ENCODE peak calls at places on chromosomes 2 and 18, in eight cellular contexts. Q is fibroblast of lung, E is uterus, K is cardiac muscle cell, X is IMR-90, I is astrocyte, T is left lung, W is mammary epithelial cell. A is an unnamed sample. For H3K27me3, the result is how much of the 10 kb centered on the place peaks cover.

GRCh38 chr2:219769044-219770030 is 141.9 kb downstream of the SLC4A3 start:
- DNase-seq in T (no peak), W (peak), X (peak), Q (peak), I (peak), K (no peak), E (peak), A (no peak)

GRCh38 chr2:72965770-72966430 is 48.6 kb downstream of the EMX1 start:
- DNase-seq in I (no peak), E (no peak), W (no peak), Q (no peak), T (no peak), X (no peak), K (no peak), A (peak)

GRCh38 chr2:192145496-192145895 is 49.2 kb downstream of the TMEFF2 start:
- DNase-seq in X (no peak), W (no peak), E (no peak), Q (no peak), T (no peak), I (no peak), K (no peak), A (no peak)

GRCh38 chr2:102111823-102112222 is 30.7 kb upstream of the IL1R1 start:
- DNase-seq in Q (peak), X (no peak), W (no peak), K (peak), E (no peak), T (no peak), I (peak), A (no peak)

GRCh38 chr2:18546586-18546985 is 13.9 kb downstream of the RDH14 start:
- DNase-seq in Q (no peak), K (peak), X (peak), E (no peak), I (no peak), T (no peak), W (no peak), A (no peak)

GRCh38 chr2:101152195-101153076 is 1.3 kb upstream of the TBC1D8 start:
- DNase-seq in T (peak), X (peak), Q (peak), K (peak), W (peak), E (peak), I (no peak), A (no peak)

GRCh38 chr18:76390452-76391035 is 104.5 kb downstream of the ZNF516 start:
- DNase-seq in I (no peak), Q (no peak), E (peak), K (no peak), T (no peak), W (no peak), X (no peak), A (no peak)

GRCh38 chr2:65706376-65706775 is 274.0 kb upstream of the SPRED2 start:
- DNase-seq in Q (peak), K (no peak), X (no peak), T (no peak), I (peak), W (no peak), E (no peak), A (no peak)

GRCh38 chr2:134919360-134920210 is 963 bp downstream of the CCNT2 start:
- DNase-seq in T (no peak), W (peak), X (peak), Q (peak), K (peak), E (no peak), I (peak), A (no peak)

GRCh38 chr2:44759823-44760222 is 181.7 kb upstream of the SIX3 start:
- DNase-seq in X (peak), Q (peak), E (no peak), K (no peak), T (no peak), I (peak), W (no peak), A (no peak)

GRCh38 chr2:68384485-68385107 is 19.5 kb downstream of the PLEK start:
- DNase-seq in I (no peak), T (no peak), K (no peak), E (no peak), W (peak), X (no peak), Q (no peak), A (no peak)

GRCh38 chr2:231387904-231388724 is 7.4 kb upstream of the B3GNT7 start:
- DNase-seq in X (peak), T (no peak), E (no peak), K (peak), I (peak), W (peak), Q (peak), A (no peak)

GRCh38 chr2:73260338-73260984 is 23.8 kb downstream of the FBXO41 start:
- DNase-seq in X (peak), I (peak), T (peak), K (peak), E (no peak), W (peak), Q (peak), A (no peak)

GRCh38 chr18:59448546-59448945 is 89.5 kb upstream of the LMAN1 start:
- DNase-seq in X (peak), T (no peak), K (no peak), Q (no peak), I (no peak), E (no peak), W (peak), A (no peak)

GRCh38 chr18:50055474-50055873 is 139.5 kb downstream of the MYO5B start:
- DNase-seq in Q (no peak), W (no peak), X (no peak), E (no peak), T (no peak), K (no peak), I (no peak), A (no peak)

GRCh38 chr2:177393381-177393780 is 808 bp downstream of the AGPS start:
- DNase-seq in E (no peak), X (no peak), K (no peak), W (peak), T (no peak), Q (peak), I (no peak), A (no peak)

GRCh38 chr2:9629222-9630000 is 1.4 kb downstream of the YWHAQ start:
- DNase-seq in I (peak), W (peak), E (no peak), X (peak), Q (peak), K (no peak), T (no peak), A (no peak)

GRCh38 chr2:173298536-173299097 is 56.1 kb upstream of the CDCA7 start:
- DNase-seq in I (no peak), K (no peak), X (no peak), E (no peak), Q (no peak), W (no peak), T (no peak), A (no peak)

GRCh38 chr2:81858998-81859397 is 1554.4 kb upstream of the LRRTM1 start:
- DNase-seq in K (no peak), E (no peak), W (no peak), T (no peak), Q (peak), I (no peak), X (no peak), A (no peak)

GRCh38 chr2:148814143-148814852 is 60.7 kb upstream of the KIF5C start:
- DNase-seq in Q (peak), K (no peak), W (no peak), T (no peak), X (peak), I (peak), E (no peak), A (no peak)

GRCh38 chr18:59029663-59030421 is 109.8 kb upstream of the SEC11C start:
- DNase-seq in T (no peak), X (no peak), W (no peak), E (no peak), K (no peak), I (no peak), Q (no peak), A (no peak)

GRCh38 chr2:227515742-227516141 is 43.8 kb downstream of the AGFG1 start:
- DNase-seq in X (no peak), E (no peak), W (peak), Q (peak), T (no peak), I (peak), K (no peak), A (no peak)

GRCh38 chr18:1104265-1104792 is 199.7 kb downstream of the ADCYAP1 start:
- DNase-seq in K (no peak), Q (peak), T (no peak), W (no peak), E (no peak), X (no peak), I (peak), A (no peak)

GRCh38 chr2:128329607-128330006 is 10.9 kb upstream of the HS6ST1 start:
- DNase-seq in T (no peak), X (peak), Q (peak), W (no peak), K (no peak), I (peak), E (no peak), A (no peak)

GRCh38 chr2:226934546-226935243 is 98.8 kb downstream of the RHBDD1 start:
- DNase-seq in T (no peak), W (no peak), E (no peak), Q (peak), I (peak), X (no peak), K (no peak), A (no peak)

GRCh38 chr2:37583402-37583801 is 88.0 kb downstream of the CDC42EP3 start:
- DNase-seq in I (no peak), E (no peak), K (no peak), X (no peak), Q (peak), T (no peak), W (peak), A (no peak)

GRCh38 chr2:21757805-21758204 is 634.0 kb downstream of the TDRD15 start:
- DNase-seq in K (no peak), E (no peak), W (no peak), X (no peak), T (no peak), I (no peak), Q (no peak), A (no peak)

GRCh38 chr2:108925735-108926134 is 63.3 kb downstream of the EDAR start:
- DNase-seq in T (no peak), Q (no peak), I (no peak), K (no peak), X (no peak), E (no peak), W (no peak), A (no peak)

GRCh38 chr2:148867079-148867769 is 7.8 kb upstream of the KIF5C start:
- DNase-seq in T (no peak), I (no peak), Q (no peak), E (no peak), K (no peak), X (no peak), W (no peak), A (no peak)

GRCh38 chr2:131081190-131081589 is 12.1 kb downstream of the FAM168B start:
- DNase-seq in I (no peak), X (no peak), W (no peak), K (no peak), T (no peak), Q (no peak), E (no peak), A (no peak)

GRCh38 chr18:68662779-68663178 is 52.1 kb downstream of the TMX3 start:
- DNase-seq in I (peak), W (peak), Q (peak), E (no peak), X (peak), K (no peak), T (no peak), A (peak)
- TF ChIP-seq CTCF in I (no peak), W (peak), Q (peak), E (no peak), X (peak), K (peak), T (no peak), A (no peak)

DNA sequence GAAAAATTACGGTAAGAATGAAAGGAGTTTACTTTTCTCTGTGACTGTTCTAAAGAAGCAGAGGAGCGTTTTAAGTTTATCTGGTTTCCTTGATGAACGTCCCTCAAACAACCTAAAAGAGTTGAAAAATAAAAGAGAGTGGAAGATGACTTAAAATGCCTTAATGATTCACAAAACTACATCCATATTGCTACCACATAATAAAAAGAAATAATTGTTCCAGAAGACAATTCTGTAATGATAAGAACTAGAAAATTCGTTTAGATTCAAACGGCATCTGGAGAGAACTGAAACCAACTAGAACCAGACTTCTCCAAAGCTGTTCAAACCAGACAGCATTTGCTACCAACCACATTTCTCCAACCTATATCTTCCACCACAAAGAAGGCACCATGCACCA is 68.1 kb downstream of the TEKT4 start:
- DNase-seq in T (no peak), K (no peak), W (no peak), I (no peak), X (no peak), Q (no peak), E (no peak), A (no peak)
- H3K27me3 ChIP-seq in T (under half), K (under half), W (under half), I (under half), X (under half), Q (under half), E (under half), A (under half)

DNA sequence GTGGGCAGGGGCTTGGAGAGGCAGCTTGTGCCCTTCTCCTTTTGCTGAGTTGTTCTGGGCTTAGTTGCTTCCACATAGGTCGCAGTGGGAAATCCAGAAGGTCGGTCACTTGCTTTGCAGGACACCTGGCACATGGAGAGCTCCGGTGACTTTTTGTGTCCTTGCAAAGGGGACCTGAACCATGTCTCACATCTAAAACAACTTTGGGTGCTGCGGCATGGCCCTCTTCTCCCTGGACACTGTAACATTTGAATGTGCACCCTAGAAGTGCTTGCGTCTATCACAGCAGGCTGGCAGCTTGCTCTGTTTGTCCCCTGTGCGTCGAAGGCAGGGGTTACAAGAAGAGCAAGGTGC is 189.9 kb upstream of the TWIST2 start:
- DNase-seq in I (no peak), E (no peak), W (no peak), X (no peak), T (no peak), Q (no peak), K (no peak), A (no peak)
- H3K4me3 ChIP-seq in I (no peak), E (no peak), W (no peak), X (no peak), T (no peak), Q (no peak), K (no peak), A (no peak)

GRCh38 chr2:189171956-189172609 is 7.5 kb downstream of the COL5A2 start:
- DNase-seq in X (no peak), Q (no peak), K (peak), E (no peak), T (no peak), I (no peak), W (no peak), A (no peak)
- TF ChIP-seq CTCF in X (no peak), Q (no peak), K (no peak), E (no peak), T (no peak), I (no peak), W (no peak), A (no peak)

DNA sequence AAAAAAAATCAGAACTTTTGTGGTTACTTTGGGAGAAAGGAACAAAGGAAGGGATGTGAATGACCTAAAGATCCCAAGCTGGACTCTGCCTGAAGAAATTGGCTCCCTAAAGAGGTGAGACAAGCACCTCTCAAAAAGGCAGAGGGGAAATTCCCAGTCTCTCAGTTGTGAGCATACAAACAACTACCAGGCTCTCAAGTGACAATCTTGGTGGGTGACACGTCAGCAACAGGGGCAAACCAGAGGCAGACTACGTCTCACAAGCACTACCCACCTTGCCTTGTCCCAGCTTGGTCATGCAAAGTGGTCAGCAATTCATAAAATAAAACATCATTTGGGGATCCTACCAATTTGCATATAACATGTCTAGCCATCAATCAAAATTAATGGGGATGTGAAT is 24.3 kb upstream of the LRATD1 start:
- DNase-seq in X (no peak), K (no peak), E (no peak), T (no peak), I (no peak), Q (no peak), W (no peak), A (no peak)
- H3K27me3 ChIP-seq in X (under half), K (under half), E (under half), T (under half), I (under half), Q (under half), W (under half), A (under half)

GRCh38 chr2:201223089-201224073 is 37.0 kb upstream of the CASP8 start:
- DNase-seq in E (no peak), T (no peak), W (no peak), I (no peak), X (no peak), Q (no peak), K (no peak), A (no peak)
- H3K4me3 ChIP-seq in E (no peak), T (no peak), W (no peak), I (no peak), X (no peak), Q (no peak), K (no peak), A (no peak)

GRCh38 chr2:42074661-42075060 is 26.8 kb downstream of the PKDCC start:
- DNase-seq in T (peak), I (no peak), X (no peak), E (no peak), K (no peak), W (no peak), Q (no peak), A (no peak)
- TF ChIP-seq CTCF in T (no peak), I (no peak), X (no peak), E (no peak), K (peak), W (no peak), Q (no peak), A (peak)

DNA sequence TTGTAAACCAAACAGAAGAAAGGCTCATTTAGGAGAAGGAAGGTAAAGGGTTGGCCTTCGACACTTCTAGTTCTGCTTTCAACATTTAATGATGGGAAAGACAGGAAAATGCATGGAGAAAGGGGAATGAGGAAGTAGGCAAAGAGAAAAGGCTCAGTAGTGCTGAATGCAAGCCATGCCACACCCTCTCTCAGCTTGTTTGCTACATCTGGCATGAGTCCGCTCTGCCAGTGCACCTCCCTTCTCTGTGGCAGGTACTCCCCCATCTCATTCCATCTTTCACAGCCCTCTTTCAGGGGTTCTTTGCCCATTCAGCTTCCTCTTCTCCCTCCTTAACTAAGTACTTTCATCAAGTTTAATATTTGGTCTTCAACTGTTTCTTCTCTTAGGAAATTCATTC is 121.0 kb upstream of the ITGB6 start:
- DNase-seq in X (no peak), Q (no peak), W (no peak), I (no peak), K (no peak), T (peak), E (no peak), A (no peak)
- H3K27me3 ChIP-seq in X (under half), Q (under half), W (under half), I (under half), K (under half), T (under half), E (under half), A (under half)

GRCh38 chr2:206213514-206213845 is 53.8 kb downstream of the EEF1B2 start:
- DNase-seq in I (no peak), T (no peak), K (no peak), Q (no peak), W (no peak), E (no peak), X (no peak), A (no peak)
- H3K4me3 ChIP-seq in I (peak), T (no peak), K (no peak), Q (peak), W (no peak), E (no peak), X (peak), A (no peak)